ENCODE peak calls at places on chromosomes 11 and 22, in nine cellular contexts. One of them, this sample, is unnamed.

GRCh38 chr22:28702891-28703290 is 23.3 kb upstream of the TTC28 start:
- DNase-seq in iPS-NIHi11: no peak
- DNase-seq in progenitor cell of endocrine pancreas: no peak
- DNase-seq in right cardiac atrium: no peak
- DNase-seq in GM20000: no peak
- DNase-seq in T-helper 22 cell: no peak
- DNase-seq in T-cell: no peak
- DNase-seq in dermis blood vessel endothelial cell: no peak
- DNase-seq in HuH-7: no peak
- DNase-seq in this sample: no peak

GRCh38 chr11:83044958-83045712 is 26.6 kb downstream of the RAB30 start:
- DNase-seq in progenitor cell of endocrine pancreas: no peak
- DNase-seq in HuH-7: no peak
- DNase-seq in T-helper 22 cell: peak; percentile 1
- DNase-seq in iPS-NIHi11: no peak
- DNase-seq in T-cell: no peak
- DNase-seq in right cardiac atrium: no peak
- DNase-seq in GM20000: peak; percentile 37
- DNase-seq in dermis blood vessel endothelial cell: peak; percentile 52
- DNase-seq in this sample: no peak

GRCh38 chr11:10688401-10688800 is 5.2 kb downstream of the IRAG1 start:
- DNase-seq in HuH-7: peak; percentile 47
- DNase-seq in right cardiac atrium: no peak
- DNase-seq in iPS-NIHi11: peak; percentile 37
- DNase-seq in T-helper 22 cell: no peak
- DNase-seq in progenitor cell of endocrine pancreas: no peak
- DNase-seq in GM20000: no peak
- DNase-seq in T-cell: no peak
- DNase-seq in dermis blood vessel endothelial cell: no peak
- DNase-seq in this sample: no peak

GRCh38 chr11:69296890-69297224 is 2.9 kb downstream of the MYEOV start:
- DNase-seq in HuH-7: no peak
- DNase-seq in iPS-NIHi11: no peak
- DNase-seq in right cardiac atrium: no peak
- DNase-seq in T-cell: no peak
- DNase-seq in GM20000: no peak
- DNase-seq in progenitor cell of endocrine pancreas: no peak
- DNase-seq in T-helper 22 cell: no peak
- DNase-seq in dermis blood vessel endothelial cell: no peak
- DNase-seq in this sample: no peak

GRCh38 chr11:78256962-78257361 is 68.2 kb downstream of the USP35 start:
- DNase-seq in iPS-NIHi11: no peak
- DNase-seq in T-cell: no peak
- DNase-seq in T-helper 22 cell: no peak
- DNase-seq in GM20000: no peak
- DNase-seq in HuH-7: no peak
- DNase-seq in right cardiac atrium: peak; percentile 93
- DNase-seq in progenitor cell of endocrine pancreas: no peak
- DNase-seq in dermis blood vessel endothelial cell: peak; percentile 81
- DNase-seq in this sample: peak; percentile 82

GRCh38 chr11:10087621-10088225 is 206.3 kb downstream of the SBF2 start:
- DNase-seq in HuH-7: no peak
- DNase-seq in iPS-NIHi11: no peak
- DNase-seq in progenitor cell of endocrine pancreas: no peak
- DNase-seq in right cardiac atrium: no peak
- DNase-seq in T-cell: no peak
- DNase-seq in T-helper 22 cell: no peak
- DNase-seq in GM20000: no peak
- DNase-seq in dermis blood vessel endothelial cell: peak; percentile 57
- DNase-seq in this sample: no peak

GRCh38 chr11:1516273-1517067 is 29.9 kb upstream of the MOB2 start:
- DNase-seq in progenitor cell of endocrine pancreas: no peak
- DNase-seq in right cardiac atrium: peak; percentile 18
- DNase-seq in iPS-NIHi11: no peak
- DNase-seq in T-cell: no peak
- DNase-seq in HuH-7: no peak
- DNase-seq in T-helper 22 cell: no peak
- DNase-seq in GM20000: no peak
- DNase-seq in dermis blood vessel endothelial cell: no peak
- DNase-seq in this sample: no peak

GRCh38 chr11:131064373-131064991 is 148.2 kb upstream of the SNX19 start:
- DNase-seq in GM20000: peak; percentile 74
- DNase-seq in dermis blood vessel endothelial cell: peak; percentile 40
- DNase-seq in T-helper 22 cell: no peak
- DNase-seq in HuH-7: peak; percentile 67
- DNase-seq in progenitor cell of endocrine pancreas: peak; percentile 48
- DNase-seq in right cardiac atrium: peak; percentile 67
- DNase-seq in T-cell: no peak
- DNase-seq in iPS-NIHi11: peak; percentile 90
- DNase-seq in this sample: peak; percentile 50

GRCh38 chr11:115616941-115617340 is 112.7 kb upstream of the CADM1 start:
- DNase-seq in T-cell: no peak
- DNase-seq in GM20000: no peak
- DNase-seq in T-helper 22 cell: no peak
- DNase-seq in progenitor cell of endocrine pancreas: no peak
- DNase-seq in iPS-NIHi11: no peak
- DNase-seq in dermis blood vessel endothelial cell: peak; percentile 17
- DNase-seq in HuH-7: no peak
- DNase-seq in right cardiac atrium: no peak
- DNase-seq in this sample: no peak

GRCh38 chr11:69380921-69381581 is 87.1 kb downstream of the MYEOV start:
- DNase-seq in T-helper 22 cell: no peak
- DNase-seq in right cardiac atrium: peak; percentile 36
- DNase-seq in iPS-NIHi11: no peak
- DNase-seq in dermis blood vessel endothelial cell: no peak
- DNase-seq in T-cell: no peak
- DNase-seq in GM20000: no peak
- DNase-seq in HuH-7: no peak
- DNase-seq in progenitor cell of endocrine pancreas: no peak
- DNase-seq in this sample: no peak

GRCh38 chr11:67349927-67350465 is 3.4 kb downstream of the POLD4 start:
- DNase-seq in T-helper 22 cell: no peak
- DNase-seq in GM20000: no peak
- DNase-seq in HuH-7: no peak
- DNase-seq in T-cell: no peak
- DNase-seq in iPS-NIHi11: no peak
- DNase-seq in dermis blood vessel endothelial cell: no peak
- DNase-seq in progenitor cell of endocrine pancreas: no peak
- DNase-seq in right cardiac atrium: no peak
- DNase-seq in this sample: no peak

GRCh38 chr11:115848614-115849013 is 344.4 kb upstream of the CADM1 start:
- DNase-seq in iPS-NIHi11: no peak
- DNase-seq in T-helper 22 cell: no peak
- DNase-seq in T-cell: no peak
- DNase-seq in HuH-7: no peak
- DNase-seq in right cardiac atrium: no peak
- DNase-seq in GM20000: no peak
- DNase-seq in progenitor cell of endocrine pancreas: no peak
- DNase-seq in dermis blood vessel endothelial cell: no peak
- DNase-seq in this sample: no peak

GRCh38 chr22:28817919-28818859 is 17.8 kb upstream of the XBP1 start:
- DNase-seq in HuH-7: no peak
- DNase-seq in T-helper 22 cell: no peak
- DNase-seq in T-cell: no peak
- DNase-seq in right cardiac atrium: no peak
- DNase-seq in progenitor cell of endocrine pancreas: no peak
- DNase-seq in iPS-NIHi11: peak; percentile 43
- DNase-seq in GM20000: no peak
- DNase-seq in dermis blood vessel endothelial cell: no peak
- DNase-seq in this sample: peak; percentile 78

This sample was measured in ureter.